ENCODE peak calls at places on chromosomes 1 and 21, in four cellular contexts. R, K, I and H are unnamed samples.

GRCh38 chr1:57911427-57911826 is 487.6 kb upstream of the DAB1 start:
- DNase-seq in K (no peak), I (no peak), R (no peak), H (no peak)

GRCh38 chr1:179770887-179771502 is 27.9 kb downstream of the FAM163A start:
- DNase-seq in K (no peak), R (no peak), I (no peak), H (no peak)

GRCh38 chr1:216483672-216484401 is 60.6 kb upstream of the USH2A start:
- DNase-seq in K (no peak), I (no peak), R (no peak), H (no peak)

GRCh38 chr1:10808441-10808840 is 12.0 kb upstream of the CASZ1 start:
- DNase-seq in I (no peak), K (no peak), R (no peak), H (no peak)

GRCh38 chr1:155962599-155963211 is 15.6 kb downstream of the ARHGEF2 start:
- DNase-seq in K (peak), I (no peak), R (no peak), H (no peak)

GRCh38 chr1:179077396-179077795 is 4.5 kb upstream of the TOR3A start:
- DNase-seq in I (no peak), K (no peak), R (no peak), H (no peak)

GRCh38 chr1:41359211-41360073 is 1.8 kb upstream of the FOXO6 start:
- DNase-seq in I (peak), K (peak), R (no peak), H (peak)

GRCh38 chr1:27395441-27396195 is 3.2 kb downstream of the GPR3 start:
- DNase-seq in K (peak), R (peak), I (peak), H (no peak)

GRCh38 chr1:13771745-13772144 is 71.8 kb downstream of the PRDM2 start:
- DNase-seq in R (no peak), K (no peak), I (no peak), H (no peak)

GRCh38 chr1:154896811-154897286 is 26.8 kb upstream of the KCNN3 start:
- DNase-seq in I (no peak), R (no peak), K (no peak), H (no peak)

GRCh38 chr1:220123889-220124288 is 30.0 kb downstream of the IARS2 start:
- DNase-seq in K (no peak), I (no peak), R (no peak), H (no peak)

GRCh38 chr1:212791261-212791675 is 309 bp downstream of the NSL1 start:
- DNase-seq in I (no peak), K (no peak), R (no peak), H (no peak)

GRCh38 chr21:30710499-30710898 is 8.1 kb downstream of the KRTAP21-3 start:
- DNase-seq in I (no peak), R (no peak), K (no peak), H (no peak)

GRCh38 chr1:239717097-239718051 is 331.0 kb downstream of the CHRM3 start:
- DNase-seq in K (no peak), I (no peak), R (no peak), H (no peak)

GRCh38 chr1:229270547-229271447 is at the start of gene RAB4A:
- DNase-seq in R (peak), K (peak), I (peak), H (peak)

GRCh38 chr1:189775343-189775742 is 702.3 kb downstream of the BRINP3 start:
- DNase-seq in I (no peak), K (no peak), R (no peak), H (no peak)

GRCh38 chr21:17929514-17929913 is 110.4 kb upstream of the C21orf91 start:
- DNase-seq in I (no peak), K (no peak), R (no peak), H (no peak)

GRCh38 chr1:17498214-17498613 is 41.3 kb upstream of the ARHGEF10L start:
- DNase-seq in K (no peak), R (no peak), I (no peak), H (no peak)

GRCh38 chr1:28058168-28058567 is 30.2 kb downstream of the EYA3 start:
- DNase-seq in R (no peak), K (no peak), I (no peak), H (no peak)

GRCh38 chr21:31254131-31254530 is 89.9 kb downstream of the TIAM1 start:
- DNase-seq in R (no peak), I (no peak), K (no peak), H (no peak)

GRCh38 chr21:23986214-23986613 is 1621.1 kb downstream of the MRPL39 start:
- DNase-seq in K (no peak), I (no peak), R (no peak), H (no peak)

GRCh38 chr1:29190718-29191117 is 9.0 kb upstream of the SRSF4 start:
- DNase-seq in R (no peak), I (no peak), K (no peak), H (no peak)

DNA sequence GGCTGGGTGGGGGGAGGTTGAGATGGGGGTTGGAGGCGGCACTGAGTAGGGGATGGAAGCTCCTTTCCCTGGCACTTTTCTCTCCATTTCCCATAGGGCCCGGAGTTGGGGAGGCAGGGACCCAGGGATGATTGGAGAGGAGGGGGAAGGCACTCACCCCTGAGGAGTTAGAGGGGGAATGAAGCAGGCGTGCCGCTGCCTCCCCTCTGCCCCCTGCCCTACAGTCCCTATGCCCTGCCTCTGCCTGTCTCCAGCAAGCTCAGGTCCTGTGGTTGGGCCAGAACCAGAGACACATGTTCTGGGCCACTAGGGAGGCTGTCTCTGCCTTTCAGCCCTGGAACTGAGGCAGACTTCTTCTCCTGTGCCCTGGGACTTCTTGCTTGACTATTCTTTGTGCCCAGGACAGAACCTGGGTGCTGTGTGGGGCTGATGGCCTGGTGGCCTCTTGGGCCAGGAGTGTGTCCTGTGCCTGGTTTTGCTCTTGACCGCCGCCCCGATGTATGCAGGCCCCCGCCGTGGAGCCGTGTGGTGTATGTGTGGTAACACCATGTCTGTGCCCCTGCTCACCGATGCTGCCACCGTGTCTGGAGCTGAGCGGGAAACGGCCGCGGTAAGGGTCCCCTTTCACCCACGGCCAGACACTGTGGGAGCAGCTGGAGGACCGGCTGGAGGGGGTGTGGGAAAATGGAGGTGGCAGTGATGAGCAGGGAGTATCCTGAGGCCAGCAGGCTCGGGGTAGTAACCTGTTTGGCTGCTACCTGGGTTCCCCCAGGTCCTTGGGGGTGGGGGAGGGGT is 1.4 kb downstream of the LYPLA2 start:
- DNase-seq in R (no peak), I (no peak), K (no peak), H (no peak)
- H3K4me3 ChIP-seq in R (no peak), I (peak), K (peak), H (peak)

GRCh38 chr1:21263653-21264225 is 26.5 kb downstream of the ECE1 start:
- DNase-seq in I (no peak), R (no peak), K (no peak), H (peak)

GRCh38 chr1:21260405-21261129 is 29.7 kb downstream of the ECE1 start:
- DNase-seq in K (no peak), R (no peak), I (no peak), H (peak)

GRCh38 chr1:21262282-21263051 is 27.8 kb downstream of the ECE1 start:
- DNase-seq in K (peak), R (no peak), I (peak), H (peak)

GRCh38 chr1:21263052-21263429 is 27.2 kb downstream of the ECE1 start:
- DNase-seq in R (no peak), I (no peak), K (no peak), H (no peak)

DNA sequence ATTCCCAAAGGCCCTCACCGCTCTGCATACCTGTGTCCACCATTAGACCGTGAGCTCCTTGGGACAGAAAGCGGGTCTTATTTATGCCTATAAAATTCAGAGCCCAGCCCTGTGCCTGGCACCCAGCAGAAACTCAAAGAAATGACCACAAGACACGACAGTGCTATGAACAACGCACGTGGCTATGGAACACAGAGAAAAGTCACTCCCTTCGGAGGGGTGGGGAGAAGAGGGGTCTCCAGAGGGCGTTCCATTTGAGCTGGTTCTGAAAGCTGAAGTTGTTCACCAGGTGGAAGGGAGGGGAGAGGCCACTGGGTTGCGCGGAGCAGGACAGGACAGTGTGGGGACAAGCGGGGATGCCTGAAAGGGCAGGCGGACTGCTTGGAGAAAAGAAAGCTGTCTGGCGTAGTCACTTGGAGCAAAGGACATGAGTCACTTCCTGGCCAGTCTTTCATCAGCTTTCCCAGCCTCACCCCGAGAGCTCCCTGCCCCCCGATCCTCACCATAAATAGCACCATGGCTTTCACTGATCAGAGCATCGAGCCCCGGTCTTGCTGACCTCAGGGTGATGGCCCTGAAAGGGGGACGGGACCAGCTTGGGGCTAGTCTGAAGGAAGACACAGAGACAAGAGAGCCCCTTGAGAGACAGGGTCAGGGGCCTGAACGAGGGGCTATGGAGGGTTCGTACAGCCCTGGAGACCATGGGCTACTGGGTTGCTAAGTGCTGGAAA is 28.5 kb downstream of the ECE1 start:
- DNase-seq in K (peak), R (no peak), I (peak), H (peak)
- H3K4me3 ChIP-seq in K (peak), R (no peak), I (no peak), H (peak)

GRCh38 chr1:234979316-234980223 is 149.1 kb downstream of the TOMM20 start:
- DNase-seq in K (peak), R (no peak), I (no peak), H (no peak)
- H3K4me3 ChIP-seq in K (peak), R (peak), I (no peak), H (peak)

GRCh38 chr1:198519639-198520501 is 20.6 kb downstream of the ATP6V1G3 start:
- DNase-seq in R (peak), I (no peak), K (no peak), H (no peak)
- H3K4me3 ChIP-seq in R (peak), I (no peak), K (no peak), H (no peak)

DNA sequence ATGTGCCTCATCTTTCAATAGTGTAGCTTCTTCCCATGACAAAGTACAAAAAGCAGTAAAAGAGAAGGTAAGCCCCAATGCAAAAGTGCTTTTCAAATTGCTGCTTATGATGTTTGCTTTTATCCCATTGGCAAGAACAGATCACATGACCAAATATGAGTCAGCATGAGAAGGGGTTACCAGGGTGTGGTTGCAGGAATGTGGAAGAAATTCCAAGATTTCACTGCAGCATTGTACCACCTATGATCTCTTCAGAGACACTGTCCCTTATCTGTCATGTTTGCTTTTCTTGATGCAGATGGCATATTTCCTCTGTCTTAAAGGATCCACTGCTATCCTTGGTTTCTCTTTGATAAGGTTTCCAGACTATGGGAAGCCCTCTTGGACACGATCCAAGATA is 1006.9 kb upstream of the PRMT6 start:
- DNase-seq in I (no peak), R (no peak), K (no peak), H (no peak)
- H3K4me3 ChIP-seq in I (no peak), R (no peak), K (no peak), H (no peak)

GRCh38 chr1:3338725-3339070 is 115.8 kb upstream of the ARHGEF16 start:
- DNase-seq in K (no peak), R (no peak), I (no peak), H (no peak)

GRCh38 chr1:3340548-3341235 is 113.8 kb upstream of the ARHGEF16 start:
- DNase-seq in K (no peak), R (no peak), I (no peak), H (no peak)

GRCh38 chr1:3342960-3343359 is 111.5 kb upstream of the ARHGEF16 start:
- DNase-seq in K (no peak), R (no peak), I (no peak), H (no peak)

GRCh38 chr1:3339856-3340255 is 114.6 kb upstream of the ARHGEF16 start:
- DNase-seq in I (no peak), K (no peak), R (no peak), H (no peak)

GRCh38 chr1:3341236-3341994 is 113.0 kb upstream of the ARHGEF16 start:
- DNase-seq in K (no peak), R (no peak), I (no peak), H (no peak)
- H3K4me3 ChIP-seq in K (no peak), R (no peak), I (no peak), H (no peak)

DNA sequence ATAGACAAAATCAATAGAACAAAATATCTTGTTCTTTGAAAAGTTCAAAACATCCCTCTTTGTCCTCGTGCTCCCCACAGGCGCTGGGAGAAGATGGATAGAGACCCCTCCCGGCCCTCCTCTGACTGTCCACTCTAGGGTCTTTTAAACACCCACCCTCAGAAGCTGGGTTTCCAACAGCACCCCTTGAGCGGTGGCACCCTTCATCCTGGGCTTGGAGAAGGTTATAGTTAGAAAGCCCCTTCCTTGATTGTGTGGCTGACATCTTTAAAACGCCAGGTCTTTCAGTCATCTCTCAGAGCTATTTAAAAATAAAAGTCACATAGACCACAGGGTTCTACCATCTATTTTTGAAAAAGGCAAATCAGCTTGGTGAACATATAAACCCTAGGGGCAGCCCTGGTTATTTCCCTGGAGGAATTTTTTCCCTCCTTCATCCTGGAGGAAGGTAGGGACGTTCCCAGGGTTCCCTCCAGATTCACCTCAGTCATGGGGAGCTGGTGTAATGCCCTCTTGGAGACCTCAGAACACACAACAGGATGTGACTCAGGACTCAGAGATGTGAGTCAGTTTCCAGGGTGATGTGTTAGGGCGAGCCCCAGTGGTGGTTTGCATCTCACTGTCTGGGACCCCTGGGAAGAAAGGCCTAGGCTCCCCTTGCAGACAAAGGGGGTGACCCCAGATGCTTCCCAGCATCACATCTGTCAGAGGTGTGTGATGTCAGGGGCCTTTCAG is 138.5 kb downstream of the CLIC6 start:
- DNase-seq in K (no peak), R (peak), I (no peak), H (no peak)
- H3K4me3 ChIP-seq in K (no peak), R (no peak), I (no peak), H (peak)

DNA sequence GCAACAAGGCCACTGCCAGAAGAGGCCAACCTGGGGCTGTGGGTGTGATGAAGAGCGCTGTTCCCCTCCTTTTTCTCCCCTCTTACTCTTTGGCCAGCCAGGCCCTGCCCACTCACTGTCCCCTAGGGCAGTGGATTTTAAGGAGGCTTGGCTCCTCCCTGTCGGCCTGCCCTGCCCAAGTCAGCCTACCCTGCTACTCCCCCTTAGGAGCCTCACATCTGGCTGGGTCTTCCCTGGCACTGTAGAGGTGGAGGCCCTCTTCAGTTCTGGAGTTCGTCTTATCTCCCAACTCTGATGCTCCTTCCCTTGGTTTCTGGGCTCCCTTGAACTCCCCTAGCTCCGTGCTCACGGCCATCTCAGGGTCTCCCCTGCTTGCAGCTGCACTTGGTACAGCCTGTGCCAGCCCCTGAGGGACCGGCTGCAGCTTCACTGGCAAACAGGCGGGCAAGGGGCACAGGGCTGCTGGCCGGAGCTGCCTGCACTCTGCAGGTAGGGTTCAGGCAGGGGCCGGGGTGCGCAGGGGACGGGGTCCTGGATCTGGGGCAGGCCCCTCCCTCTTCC is 4.0 kb downstream of the AMPD2 start:
- DNase-seq in R (no peak), I (peak), K (peak), H (no peak)
- H3K4me3 ChIP-seq in R (peak), I (no peak), K (peak), H (peak)